ENCODE peak calls at places on chromosomes 4 and X, in six cellular contexts. M is GM13976, I is left lung, D is DMS 273 treated with DMSO at 0.1 percent for 48 hours, C is cardiac muscle cell, G is fibroblast of lung. P is an unnamed sample.

GRCh38 chrX:9786839-9787635 is 808 bp downstream of the SHROOM2 start:
- DNase-seq in M (no peak), I (no peak), D (no peak), C (peak), G (peak), P (no peak)

GRCh38 chr4:88720749-88721428 is 23.3 kb upstream of the NAP1L5 start:
- DNase-seq in M (no peak), I (no peak), D (no peak), C (no peak), G (no peak), P (no peak)

GRCh38 chr4:158822348-158822747 is 53.5 kb downstream of the FNIP2 start:
- DNase-seq in M (no peak), I (no peak), D (no peak), C (no peak), G (no peak), P (no peak)

GRCh38 chr4:122689972-122690371 is 42.5 kb upstream of the BBS12 start:
- DNase-seq in M (peak), I (no peak), D (no peak), C (no peak), G (no peak), P (no peak)

GRCh38 chr4:140806175-140806574 is 50.0 kb upstream of the TBC1D9 start:
- DNase-seq in M (peak), I (no peak), D (no peak), C (no peak), G (no peak), P (no peak)

GRCh38 chrX:145405012-145405411 is 157.7 kb downstream of the SPANXN1 start:
- DNase-seq in M (peak), I (no peak), D (no peak), C (peak), G (peak), P (peak)

GRCh38 chr4:129453524-129453923 is 357.6 kb downstream of the C4orf33 start:
- DNase-seq in M (no peak), I (no peak), D (peak), C (no peak), G (no peak), P (no peak)

GRCh38 chr4:165524532-165525190 is 145.9 kb downstream of the CPE start:
- DNase-seq in M (no peak), I (no peak), D (no peak), C (no peak), G (no peak), P (no peak)

GRCh38 chr4:38581708-38582107 is 82.3 kb upstream of the KLF3 start:
- DNase-seq in M (no peak), I (no peak), D (no peak), C (no peak), G (no peak), P (no peak)

GRCh38 chrX:107429090-107429489 is 20.4 kb upstream of the FRMPD3 start:
- DNase-seq in M (no peak), I (no peak), D (no peak), C (peak), G (peak), P (no peak)

GRCh38 chr4:125639182-125639621 is 324.4 kb downstream of the FAT4 start:
- DNase-seq in M (no peak), I (no peak), D (no peak), C (peak), G (peak), P (no peak)

GRCh38 chr4:144787365-144788263 is 141.7 kb downstream of the HHIP start:
- DNase-seq in M (peak), I (no peak), D (no peak), C (peak), G (peak), P (peak)

GRCh38 chrX:83916525-83916924 is 55.6 kb downstream of the CYLC1 start:
- DNase-seq in M (peak), I (no peak), D (no peak), C (peak), G (no peak), P (no peak)

P was measured in germinal center.